ENCODE peak calls at places on chromosomes 16 and 17, in nine cellular contexts. U is PC-9; J is DMS153; R is activated CD4-positive, alpha-beta T cell treated with anti-CD3 and anti-CD28 coated beads, Interleukin-2, amount 50 U/mL, for 1 hour; E is aorta; C is HTR-8/SVneo; I is myocyte; H is M059J; W is substantia nigra. D is an unnamed sample.

GRCh38 chr17:47276868-47277267 is 23.2 kb downstream of the ITGB3 start:
- DNase-seq in I (peak), W (peak), C (no peak), H (peak), E (peak), R (no peak), J (peak), U (no peak), D (no peak)

GRCh38 chr16:30185683-30186421 is 2.5 kb downstream of the CORO1A start:
- DNase-seq in E (peak), H (no peak), R (peak), U (no peak), W (peak), C (no peak), J (no peak), I (peak), D (peak)

GRCh38 chr17:56781944-56782737 is 51.6 kb downstream of the C17orf67 start:
- DNase-seq in J (no peak), U (peak), C (no peak), R (no peak), H (no peak), E (no peak), W (no peak), I (peak), D (no peak)

GRCh38 chr17:75147878-75148546 is 6.3 kb downstream of the JPT1 start:
- DNase-seq in E (no peak), C (no peak), U (no peak), H (no peak), J (no peak), R (no peak), W (no peak), I (no peak), D (no peak)

GRCh38 chr16:81608515-81609209 is 164.1 kb downstream of the CMIP start:
- DNase-seq in H (no peak), I (no peak), W (no peak), J (no peak), U (no peak), R (no peak), E (no peak), C (no peak), D (no peak)

GRCh38 chr16:2365895-2366294 is 25.4 kb upstream of the ABCA3 start:
- DNase-seq in J (no peak), E (no peak), R (no peak), U (no peak), H (peak), W (no peak), C (peak), I (peak), D (no peak)

GRCh38 chr17:66268247-66268927 is 34.0 kb upstream of the PRKCA start:
- DNase-seq in E (no peak), R (no peak), H (peak), C (no peak), W (no peak), U (no peak), J (no peak), I (peak), D (no peak)

GRCh38 chr16:1723450-1724147 is 17.6 kb downstream of the MAPK8IP3 start:
- DNase-seq in H (peak), C (peak), E (no peak), R (peak), J (no peak), I (peak), U (no peak), W (no peak), D (peak)

GRCh38 chr17:57033296-57033695 is 51.8 kb upstream of the AKAP1 start:
- DNase-seq in I (peak), C (no peak), J (peak), R (no peak), H (no peak), U (peak), W (no peak), E (peak), D (no peak)

GRCh38 chr16:67177743-67178699 is 5.7 kb downstream of the MATCAP1 start:
- DNase-seq in E (peak), I (no peak), J (peak), H (no peak), C (no peak), R (peak), W (no peak), U (peak), D (peak)

GRCh38 chr17:55246583-55246982 is 18.2 kb upstream of the HLF start:
- DNase-seq in C (no peak), U (no peak), H (no peak), I (no peak), E (no peak), J (no peak), R (no peak), W (no peak), D (no peak)

GRCh38 chr16:1033128-1033679 is 39.3 kb upstream of the SSTR5 start:
- DNase-seq in R (no peak), E (no peak), C (no peak), J (no peak), W (no peak), I (no peak), H (no peak), U (no peak), D (no peak)

GRCh38 chr17:16282522-16282921 is 65.5 kb downstream of the PIGL start:
- DNase-seq in I (peak), R (no peak), W (no peak), C (peak), J (no peak), U (peak), E (no peak), H (peak), D (no peak)

GRCh38 chr16:22077700-22078313 is 14.5 kb upstream of the VWA3A start:
- DNase-seq in R (peak), H (peak), W (peak), U (peak), I (peak), E (peak), J (no peak), C (peak), D (peak)

GRCh38 chr17:82269882-82270500 is 3.5 kb downstream of the CSNK1D start:
- DNase-seq in R (no peak), C (no peak), J (no peak), W (no peak), E (no peak), U (no peak), H (no peak), I (no peak), D (no peak)

GRCh38 chr16:3536271-3536671 is 35.5 kb downstream of the CLUAP1 start:
- DNase-seq in W (no peak), E (no peak), R (no peak), H (no peak), I (no peak), C (no peak), J (no peak), U (no peak), D (no peak)

GRCh38 chr17:386145-386876 is 33.7 kb upstream of the RPH3AL start:
- DNase-seq in C (peak), J (no peak), R (peak), I (peak), H (peak), E (peak), U (peak), W (peak), D (peak)

D was measured in RPMI8226.